ENCODE peak calls at places on chromosomes 13 and 19, in six cellular contexts. D is RWPE1, J is nephron progenitor cell, R is spleen, H is MCF 10A, V is psoas muscle. O is an unnamed sample.

GRCh38 chr13:86464193-86464592 is 665.0 kb upstream of the SLITRK6 start:
- DNase-seq in D (peak), J (no peak), R (no peak), H (peak), V (no peak), O (no peak)

GRCh38 chr13:97539651-97540230 is 105.8 kb downstream of the RAP2A start:
- DNase-seq in D (peak), J (no peak), R (no peak), H (peak), V (no peak), O (no peak)

GRCh38 chr13:113835461-113836274 is 28.2 kb downstream of the GAS6 start:
- DNase-seq in D (no peak), J (peak), R (no peak), H (no peak), V (peak), O (no peak)

GRCh38 chr13:97932006-97932405 is 21.5 kb upstream of the IPO5 start:
- DNase-seq in D (no peak), J (no peak), R (no peak), H (no peak), V (no peak), O (no peak)

GRCh38 chr19:34215666-34216038 is 38.7 kb upstream of the GARRE1 start:
- DNase-seq in D (no peak), J (no peak), R (no peak), H (no peak), V (no peak), O (no peak)

GRCh38 chr19:48417436-48417835 is 24.0 kb downstream of the GRIN2D start:
- DNase-seq in D (no peak), J (no peak), R (no peak), H (no peak), V (no peak), O (no peak)

GRCh38 chr13:74151859-74152258 is 17.7 kb upstream of the KLF12 start:
- DNase-seq in D (no peak), J (no peak), R (no peak), H (no peak), V (no peak), O (no peak)

GRCh38 chr13:63304497-63304896 is 1888.8 kb upstream of the PCDH20 start:
- DNase-seq in D (no peak), J (no peak), R (no peak), H (peak), V (no peak), O (no peak)

GRCh38 chr19:1400281-1401137 is 833 bp downstream of the GAMT start:
- DNase-seq in D (no peak), J (no peak), R (no peak), H (peak), V (peak), O (no peak)

GRCh38 chr19:42028304-42029216 is 34.5 kb upstream of the ATP1A3 start:
- DNase-seq in D (no peak), J (peak), R (no peak), H (peak), V (no peak), O (no peak)

GRCh38 chr13:73177017-73177416 is 118.2 kb downstream of the KLF5 start:
- DNase-seq in D (no peak), J (no peak), R (no peak), H (no peak), V (no peak), O (no peak)

GRCh38 chr19:14369399-14370168 is 11.7 kb upstream of the ADGRE5 start:
- DNase-seq in D (no peak), J (no peak), R (no peak), H (no peak), V (no peak), O (no peak)

GRCh38 chr13:83825676-83826075 is 56.6 kb downstream of the SLITRK1 start:
- DNase-seq in D (no peak), J (no peak), R (no peak), H (no peak), V (no peak), O (no peak)

GRCh38 chr19:5077209-5077515 is 108.2 kb downstream of the KDM4B start:
- DNase-seq in D (no peak), J (no peak), R (no peak), H (no peak), V (no peak), O (no peak)

GRCh38 chr19:33654840-33655508 is 33.2 kb downstream of the CHST8 start:
- DNase-seq in D (no peak), J (no peak), R (peak), H (no peak), V (no peak), O (no peak)

GRCh38 chr19:43560687-43561086 is 14.6 kb downstream of the XRCC1 start:
- DNase-seq in D (no peak), J (no peak), R (peak), H (peak), V (no peak), O (no peak)

GRCh38 chr19:2289714-2290435 is 7.9 kb upstream of the PEAK3 start:
- DNase-seq in D (no peak), J (peak), R (peak), H (no peak), V (peak), O (no peak)

GRCh38 chr13:110981379-110981778 is 66.5 kb upstream of the ANKRD10 start:
- DNase-seq in D (no peak), J (no peak), R (no peak), H (no peak), V (no peak), O (no peak)

GRCh38 chr13:42762917-42763316 is 18.5 kb upstream of the FAM216B start:
- DNase-seq in D (peak), J (no peak), R (no peak), H (peak), V (no peak), O (no peak)

GRCh38 chr13:109762791-109763190 is 23.6 kb downstream of the IRS2 start:
- DNase-seq in D (no peak), J (no peak), R (no peak), H (no peak), V (no peak), O (no peak)

GRCh38 chr19:16559896-16560295 is 12.3 kb downstream of the SLC35E1 start:
- DNase-seq in D (no peak), J (no peak), R (no peak), H (no peak), V (no peak), O (no peak)

GRCh38 chr19:38037151-38037611 is 130.2 kb downstream of the SIPA1L3 start:
- DNase-seq in D (no peak), J (no peak), R (no peak), H (no peak), V (no peak), O (no peak)

GRCh38 chr19:35013820-35014754 is 14.0 kb downstream of the GRAMD1A start:
- DNase-seq in D (no peak), J (no peak), R (peak), H (no peak), V (no peak), O (no peak)

GRCh38 chr13:93466502-93467036 is 240.0 kb downstream of the GPC6 start:
- DNase-seq in D (no peak), J (no peak), R (no peak), H (peak), V (no peak), O (no peak)

GRCh38 chr19:38642176-38642575 is 5.3 kb upstream of the ACTN4 start:
- DNase-seq in D (no peak), J (no peak), R (no peak), H (no peak), V (no peak), O (no peak)

GRCh38 chr19:15154002-15154612 is 46.7 kb downstream of the NOTCH3 start:
- DNase-seq in D (peak), J (peak), R (no peak), H (peak), V (no peak), O (no peak)

GRCh38 chr19:4380254-4380727 is 20.1 kb downstream of the SH3GL1 start:
- DNase-seq in D (no peak), J (no peak), R (peak), H (peak), V (peak), O (no peak)

GRCh38 chr19:17473041-17473440 is 2.7 kb downstream of the SLC27A1 start:
- DNase-seq in D (no peak), J (no peak), R (no peak), H (peak), V (no peak), O (no peak)

GRCh38 chr19:35318679-35319448 is 10.1 kb upstream of the CD22 start:
- DNase-seq in D (peak), J (no peak), R (peak), H (peak), V (peak), O (no peak)

GRCh38 chr19:4088975-4089374 is 22.3 kb upstream of the ZBTB7A start:
- DNase-seq in D (no peak), J (no peak), R (no peak), H (no peak), V (no peak), O (no peak)

GRCh38 chr13:99565478-99566124 is 64.3 kb downstream of the TM9SF2 start:
- DNase-seq in D (no peak), J (no peak), R (no peak), H (no peak), V (no peak), O (no peak)

GRCh38 chr19:30881986-30882385 is 467.2 kb downstream of the TSHZ3 start:
- DNase-seq in D (no peak), J (no peak), R (no peak), H (no peak), V (no peak), O (peak)

GRCh38 chr19:7743425-7743841 is 3.9 kb downstream of the CD209 start:
- DNase-seq in D (no peak), J (no peak), R (peak), H (no peak), V (no peak), O (no peak)

GRCh38 chr19:6713773-6714692 is 6.4 kb downstream of the C3 start:
- DNase-seq in D (no peak), J (no peak), R (peak), H (no peak), V (no peak), O (no peak)

GRCh38 chr19:55831846-55832245 is at the start of gene NLRP11:
- DNase-seq in D (no peak), J (no peak), R (no peak), H (no peak), V (no peak), O (no peak)

GRCh38 chr13:46339035-46339666 is 47.9 kb downstream of the RUBCNL start:
- DNase-seq in D (no peak), J (no peak), R (no peak), H (peak), V (peak), O (no peak)

GRCh38 chr19:5141278-5141925 is 172.5 kb downstream of the KDM4B start:
- DNase-seq in D (peak), J (no peak), R (peak), H (peak), V (peak), O (no peak)

GRCh38 chr19:50419022-50419579 is 363 bp downstream of the SPIB start:
- DNase-seq in D (no peak), J (no peak), R (no peak), H (no peak), V (no peak), O (no peak)

GRCh38 chr13:23870356-23871146 is 18.6 kb downstream of the MIPEP start:
- DNase-seq in D (no peak), J (no peak), R (no peak), H (no peak), V (no peak), O (no peak)

GRCh38 chr13:23867027-23867491 is 22.1 kb downstream of the MIPEP start:
- DNase-seq in D (no peak), J (no peak), R (no peak), H (peak), V (no peak), O (no peak)

GRCh38 chr13:23876265-23876664 is 12.9 kb downstream of the MIPEP start:
- DNase-seq in D (no peak), J (no peak), R (no peak), H (peak), V (no peak), O (no peak)

GRCh38 chr13:23868521-23868920 is 20.7 kb downstream of the MIPEP start:
- DNase-seq in D (peak), J (no peak), R (no peak), H (peak), V (no peak), O (no peak)

GRCh38 chr13:23871616-23872220 is 17.5 kb downstream of the MIPEP start:
- DNase-seq in D (peak), J (no peak), R (no peak), H (peak), V (no peak), O (no peak)
- TF ChIP-seq CTCF in D (peak), J (peak), R (peak), H (peak), V (peak), O (peak)

GRCh38 chr13:26707122-26708006 is 53.2 kb downstream of the GPR12 start:
- DNase-seq in D (peak), J (peak), R (no peak), H (peak), V (no peak), O (no peak)

GRCh38 chr13:26710166-26710565 is 50.4 kb downstream of the GPR12 start:
- DNase-seq in D (no peak), J (no peak), R (no peak), H (no peak), V (no peak), O (peak)

GRCh38 chr13:26708007-26708297 is 52.6 kb downstream of the GPR12 start:
- DNase-seq in D (no peak), J (no peak), R (no peak), H (no peak), V (no peak), O (no peak)

GRCh38 chr13:26709461-26709860 is 51.1 kb downstream of the GPR12 start:
- DNase-seq in D (no peak), J (no peak), R (no peak), H (no peak), V (no peak), O (peak)

DNA sequence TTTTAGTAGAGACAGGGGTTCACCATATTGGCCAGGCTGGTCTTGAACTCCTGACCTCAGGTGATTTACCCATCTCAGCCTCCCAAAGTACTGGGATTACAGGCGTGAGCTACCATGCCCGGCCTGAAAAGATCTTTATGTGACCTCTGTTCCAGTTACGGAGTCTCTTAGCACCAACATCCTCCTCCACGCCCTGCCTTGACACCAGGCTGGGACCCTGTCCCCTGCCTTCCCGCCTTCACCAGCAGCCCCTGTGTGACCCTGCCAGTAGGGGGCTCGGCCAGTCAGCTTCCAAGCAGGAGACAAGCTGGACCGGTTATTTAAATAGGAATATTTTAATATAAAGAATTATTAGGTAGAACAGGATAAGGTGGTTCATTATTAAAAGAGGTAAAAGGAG is 54.2 kb downstream of the GPR12 start:
- DNase-seq in D (no peak), J (no peak), R (no peak), H (no peak), V (no peak), O (no peak)
- TF ChIP-seq CTCF in D (no peak), J (no peak), R (no peak), H (no peak), V (no peak), O (peak)

GRCh38 chr19:18848860-18849661 is 17.3 kb downstream of the UPF1 start:
- DNase-seq in D (peak), J (no peak), R (peak), H (no peak), V (peak), O (no peak)

GRCh38 chr19:18846862-18847515 is 15.2 kb downstream of the UPF1 start:
- DNase-seq in D (peak), J (peak), R (peak), H (peak), V (peak), O (peak)

GRCh38 chr19:18845961-18846360 is 14.2 kb downstream of the UPF1 start:
- DNase-seq in D (no peak), J (no peak), R (peak), H (no peak), V (no peak), O (no peak)

GRCh38 chr19:18849838-18850400 is 18.2 kb downstream of the UPF1 start:
- DNase-seq in D (no peak), J (peak), R (peak), H (no peak), V (no peak), O (no peak)

GRCh38 chr19:18847516-18848463 is 16.0 kb downstream of the UPF1 start:
- DNase-seq in D (no peak), J (no peak), R (peak), H (no peak), V (peak), O (no peak)
- TF ChIP-seq CTCF in D (peak), J (no peak), R (no peak), H (no peak), V (no peak), O (peak)

DNA sequence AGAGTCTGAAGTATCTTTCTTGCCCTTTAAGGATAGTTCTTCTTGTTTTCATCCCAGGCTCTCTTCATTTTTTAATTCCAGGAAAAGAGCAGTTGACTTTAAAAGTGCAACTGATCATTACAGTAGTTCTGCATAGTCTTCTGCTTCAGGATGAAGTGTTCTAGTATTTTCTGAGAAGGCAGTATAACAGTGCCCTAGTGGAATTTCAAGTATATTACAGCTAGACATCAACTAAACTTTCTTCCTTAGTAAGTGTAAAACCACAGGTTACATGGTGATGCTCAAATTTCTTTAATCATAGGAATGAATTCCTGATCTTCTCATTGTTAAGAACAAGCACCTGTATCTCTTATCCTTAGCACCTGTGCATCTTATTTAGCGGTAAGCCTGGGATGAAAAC is 10.9 kb downstream of the NUFIP1 start:
- DNase-seq in D (no peak), J (no peak), R (no peak), H (no peak), V (no peak), O (no peak)
- TF ChIP-seq CTCF in D (no peak), J (peak), R (no peak), H (no peak), V (no peak), O (peak)

DNA sequence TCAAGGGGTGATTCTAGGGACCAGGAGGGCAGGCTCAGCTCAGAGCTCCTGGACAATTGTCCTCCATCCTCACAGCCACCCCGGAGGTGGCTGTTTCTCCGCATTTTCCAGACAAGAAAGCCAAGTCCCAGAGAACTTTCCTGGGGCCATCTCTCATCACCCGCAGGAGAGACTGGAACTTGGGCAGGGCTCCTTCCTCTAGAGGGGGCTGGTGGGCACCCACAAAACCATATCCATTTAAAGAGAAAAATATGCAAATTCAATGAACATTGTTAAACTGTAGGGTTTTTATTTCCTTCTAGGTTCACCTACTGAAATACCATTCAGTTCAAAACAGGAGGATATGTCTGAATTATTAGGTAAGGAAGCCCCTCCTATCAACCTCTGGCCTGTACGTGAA is 16.6 kb downstream of the SPACA7 start:
- DNase-seq in D (no peak), J (no peak), R (no peak), H (no peak), V (no peak), O (no peak)
- TF ChIP-seq CTCF in D (no peak), J (no peak), R (no peak), H (no peak), V (no peak), O (no peak)

O was measured in type B pancreatic cell.